ENCODE peak calls at places on chromosomes 11 and 22, in eight cellular contexts. One of them, this sample, is unnamed.

GRCh38 chr11:72741429-72741833 is 10.8 kb downstream of the ARAP1 start:
- DNase-seq in activated T-cell treated with anti-CD3 and anti-CD28 coated beads for 1 hour: no peak
- DNase-seq in GM04504: no peak
- DNase-seq in bronchial epithelial cell: no peak
- DNase-seq in amniotic stem cell: no peak
- DNase-seq in M059J: peak; percentile 83
- DNase-seq in globus pallidus: no peak
- DNase-seq in colonic mucosa: no peak
- DNase-seq in this sample: peak; percentile 58

GRCh38 chr11:78202733-78203167 is 14.0 kb downstream of the USP35 start:
- DNase-seq in activated T-cell treated with anti-CD3 and anti-CD28 coated beads for 1 hour: peak; percentile 32
- DNase-seq in GM04504: no peak
- DNase-seq in bronchial epithelial cell: no peak
- DNase-seq in amniotic stem cell: no peak
- DNase-seq in M059J: no peak
- DNase-seq in globus pallidus: no peak
- DNase-seq in colonic mucosa: no peak
- DNase-seq in this sample: peak; percentile 74

GRCh38 chr11:82858556-82859091 is 41.6 kb downstream of the PRCP start:
- DNase-seq in activated T-cell treated with anti-CD3 and anti-CD28 coated beads for 1 hour: no peak
- DNase-seq in GM04504: peak; percentile 24
- DNase-seq in bronchial epithelial cell: peak; percentile 48
- DNase-seq in amniotic stem cell: no peak
- DNase-seq in M059J: peak; percentile 85
- DNase-seq in globus pallidus: no peak
- DNase-seq in colonic mucosa: no peak
- DNase-seq in this sample: no peak

GRCh38 chr11:33867996-33868645 is 23.8 kb downstream of the LMO2 start:
- DNase-seq in activated T-cell treated with anti-CD3 and anti-CD28 coated beads for 1 hour: no peak
- DNase-seq in GM04504: no peak
- DNase-seq in bronchial epithelial cell: no peak
- DNase-seq in amniotic stem cell: no peak
- DNase-seq in M059J: no peak
- DNase-seq in globus pallidus: no peak
- DNase-seq in colonic mucosa: no peak
- DNase-seq in this sample: no peak

GRCh38 chr11:120900642-120901041 is 123.3 kb upstream of the TBCEL start:
- DNase-seq in activated T-cell treated with anti-CD3 and anti-CD28 coated beads for 1 hour: no peak
- DNase-seq in GM04504: no peak
- DNase-seq in bronchial epithelial cell: no peak
- DNase-seq in amniotic stem cell: no peak
- DNase-seq in M059J: no peak
- DNase-seq in globus pallidus: no peak
- DNase-seq in colonic mucosa: no peak
- DNase-seq in this sample: no peak

GRCh38 chr11:111812211-111812610 is 46.0 kb upstream of the PPP2R1B start:
- DNase-seq in activated T-cell treated with anti-CD3 and anti-CD28 coated beads for 1 hour: no peak
- DNase-seq in GM04504: no peak
- DNase-seq in bronchial epithelial cell: no peak
- DNase-seq in amniotic stem cell: no peak
- DNase-seq in M059J: no peak
- DNase-seq in globus pallidus: no peak
- DNase-seq in colonic mucosa: no peak
- DNase-seq in this sample: no peak

GRCh38 chr11:86629070-86629706 is 43.2 kb downstream of the ME3 start:
- DNase-seq in activated T-cell treated with anti-CD3 and anti-CD28 coated beads for 1 hour: no peak
- DNase-seq in GM04504: no peak
- DNase-seq in bronchial epithelial cell: no peak
- DNase-seq in amniotic stem cell: no peak
- DNase-seq in M059J: no peak
- DNase-seq in globus pallidus: no peak
- DNase-seq in colonic mucosa: no peak
- DNase-seq in this sample: no peak

GRCh38 chr11:77474509-77475070 is 696 bp upstream of the PAK1 start:
- DNase-seq in activated T-cell treated with anti-CD3 and anti-CD28 coated beads for 1 hour: no peak
- DNase-seq in GM04504: no peak
- DNase-seq in bronchial epithelial cell: no peak
- DNase-seq in amniotic stem cell: no peak
- DNase-seq in M059J: no peak
- DNase-seq in globus pallidus: no peak
- DNase-seq in colonic mucosa: no peak
- DNase-seq in this sample: no peak

GRCh38 chr22:33785283-33785991 is 134.8 kb downstream of the LARGE1 start:
- DNase-seq in activated T-cell treated with anti-CD3 and anti-CD28 coated beads for 1 hour: no peak
- DNase-seq in GM04504: peak; percentile 64
- DNase-seq in bronchial epithelial cell: peak; percentile 93
- DNase-seq in amniotic stem cell: peak; percentile 4
- DNase-seq in M059J: peak; percentile 21
- DNase-seq in globus pallidus: no peak
- DNase-seq in colonic mucosa: no peak
- DNase-seq in this sample: no peak

GRCh38 chr11:19562156-19562555 is 150.5 kb upstream of the NAV2 start:
- DNase-seq in activated T-cell treated with anti-CD3 and anti-CD28 coated beads for 1 hour: no peak
- DNase-seq in GM04504: no peak
- DNase-seq in bronchial epithelial cell: no peak
- DNase-seq in amniotic stem cell: no peak
- DNase-seq in M059J: no peak
- DNase-seq in globus pallidus: no peak
- DNase-seq in colonic mucosa: no peak
- DNase-seq in this sample: no peak

GRCh38 chr11:83694191-83694905 is 408.2 kb upstream of the CCDC90B start:
- DNase-seq in activated T-cell treated with anti-CD3 and anti-CD28 coated beads for 1 hour: no peak
- DNase-seq in GM04504: no peak
- DNase-seq in bronchial epithelial cell: no peak
- DNase-seq in amniotic stem cell: no peak
- DNase-seq in M059J: no peak
- DNase-seq in globus pallidus: peak; percentile 80
- DNase-seq in colonic mucosa: no peak
- DNase-seq in this sample: no peak

GRCh38 chr11:43360361-43361032 is 1.8 kb downstream of the TTC17 start:
- DNase-seq in activated T-cell treated with anti-CD3 and anti-CD28 coated beads for 1 hour: no peak
- DNase-seq in GM04504: no peak
- DNase-seq in bronchial epithelial cell: no peak
- DNase-seq in amniotic stem cell: no peak
- DNase-seq in M059J: no peak
- DNase-seq in globus pallidus: no peak
- DNase-seq in colonic mucosa: no peak
- DNase-seq in this sample: no peak

GRCh38 chr11:75164318-75164827 is 13.5 kb downstream of the SLCO2B1 start:
- DNase-seq in activated T-cell treated with anti-CD3 and anti-CD28 coated beads for 1 hour: no peak
- DNase-seq in GM04504: no peak
- DNase-seq in bronchial epithelial cell: no peak
- DNase-seq in amniotic stem cell: no peak
- DNase-seq in M059J: no peak
- DNase-seq in globus pallidus: no peak
- DNase-seq in colonic mucosa: no peak
- DNase-seq in this sample: peak; percentile 57

GRCh38 chr11:118911880-118912741 is 13.6 kb downstream of the BCL9L start:
- DNase-seq in activated T-cell treated with anti-CD3 and anti-CD28 coated beads for 1 hour: peak; percentile 70
- DNase-seq in GM04504: no peak
- DNase-seq in bronchial epithelial cell: peak; percentile 97
- DNase-seq in amniotic stem cell: peak; percentile 84
- DNase-seq in M059J: peak; percentile 96
- DNase-seq in globus pallidus: no peak
- DNase-seq in colonic mucosa: peak; percentile 90
- DNase-seq in this sample: no peak

GRCh38 chr11:1943977-1944376 is 3.2 kb upstream of the MRPL23 start:
- DNase-seq in activated T-cell treated with anti-CD3 and anti-CD28 coated beads for 1 hour: no peak
- DNase-seq in GM04504: no peak
- DNase-seq in bronchial epithelial cell: peak; percentile 70
- DNase-seq in amniotic stem cell: no peak
- DNase-seq in M059J: peak; percentile 87
- DNase-seq in globus pallidus: no peak
- DNase-seq in colonic mucosa: no peak
- DNase-seq in this sample: no peak

GRCh38 chr22:26004477-26004876 is 164.8 kb upstream of the SEZ6L start:
- DNase-seq in activated T-cell treated with anti-CD3 and anti-CD28 coated beads for 1 hour: no peak
- DNase-seq in GM04504: no peak
- DNase-seq in bronchial epithelial cell: no peak
- DNase-seq in amniotic stem cell: no peak
- DNase-seq in M059J: no peak
- DNase-seq in globus pallidus: no peak
- DNase-seq in colonic mucosa: no peak
- DNase-seq in this sample: no peak

GRCh38 chr11:35615911-35616900 is 2.1 kb upstream of the FJX1 start:
- DNase-seq in activated T-cell treated with anti-CD3 and anti-CD28 coated beads for 1 hour: no peak
- DNase-seq in GM04504: no peak
- DNase-seq in bronchial epithelial cell: peak; percentile 53
- DNase-seq in amniotic stem cell: peak; percentile 67
- DNase-seq in M059J: peak; percentile 63
- DNase-seq in globus pallidus: peak; percentile 94
- DNase-seq in colonic mucosa: no peak
- DNase-seq in this sample: no peak

GRCh38 chr22:16988257-16988656 is 19.8 kb downstream of the GAB4 start:
- DNase-seq in activated T-cell treated with anti-CD3 and anti-CD28 coated beads for 1 hour: no peak
- DNase-seq in GM04504: no peak
- DNase-seq in bronchial epithelial cell: no peak
- DNase-seq in amniotic stem cell: no peak
- DNase-seq in M059J: no peak
- DNase-seq in globus pallidus: no peak
- DNase-seq in colonic mucosa: no peak
- DNase-seq in this sample: no peak

GRCh38 chr11:131201674-131202073 is 168.7 kb upstream of the NTM start:
- DNase-seq in activated T-cell treated with anti-CD3 and anti-CD28 coated beads for 1 hour: no peak
- DNase-seq in GM04504: no peak
- DNase-seq in bronchial epithelial cell: no peak
- DNase-seq in amniotic stem cell: no peak
- DNase-seq in M059J: no peak
- DNase-seq in globus pallidus: no peak
- DNase-seq in colonic mucosa: no peak
- DNase-seq in this sample: no peak

GRCh38 chr11:95330332-95330731 is 99.3 kb upstream of the SESN3 start:
- DNase-seq in activated T-cell treated with anti-CD3 and anti-CD28 coated beads for 1 hour: no peak
- DNase-seq in GM04504: no peak
- DNase-seq in bronchial epithelial cell: no peak
- DNase-seq in amniotic stem cell: no peak
- DNase-seq in M059J: no peak
- DNase-seq in globus pallidus: no peak
- DNase-seq in colonic mucosa: no peak
- DNase-seq in this sample: no peak

GRCh38 chr11:69130586-69131566 is 24.9 kb upstream of the SMIM38 start:
- DNase-seq in activated T-cell treated with anti-CD3 and anti-CD28 coated beads for 1 hour: no peak
- DNase-seq in GM04504: no peak
- DNase-seq in bronchial epithelial cell: no peak
- DNase-seq in amniotic stem cell: no peak
- DNase-seq in M059J: no peak
- DNase-seq in globus pallidus: no peak
- DNase-seq in colonic mucosa: no peak
- DNase-seq in this sample: peak; percentile 37

GRCh38 chr11:120131941-120132644 is 5.8 kb downstream of the TRIM29 start:
- DNase-seq in activated T-cell treated with anti-CD3 and anti-CD28 coated beads for 1 hour: no peak
- DNase-seq in GM04504: no peak
- DNase-seq in bronchial epithelial cell: peak; percentile 78
- DNase-seq in amniotic stem cell: no peak
- DNase-seq in M059J: no peak
- DNase-seq in globus pallidus: no peak
- DNase-seq in colonic mucosa: peak; percentile 53
- DNase-seq in this sample: peak; percentile 44

GRCh38 chr11:48078661-48079060 is 98.3 kb downstream of the PTPRJ start:
- DNase-seq in activated T-cell treated with anti-CD3 and anti-CD28 coated beads for 1 hour: no peak
- DNase-seq in GM04504: no peak
- DNase-seq in bronchial epithelial cell: no peak
- DNase-seq in amniotic stem cell: no peak
- DNase-seq in M059J: no peak
- DNase-seq in globus pallidus: no peak
- DNase-seq in colonic mucosa: no peak
- DNase-seq in this sample: no peak

This sample was measured in Peyer's patch.